ENCODE peak calls at places on chromosome X, in four cellular contexts. X, G, Z and A are unnamed samples.
A peak's percentile ranks its signal among the peaks of the same experiment; 100 is the strongest.

GRCh38 chrX:17160971-17161370 is 214.0 kb upstream of the NHS start:
- DNase-seq in X (no peak), G (no peak), Z (no peak), A (no peak)

GRCh38 chrX:125198546-125198945 is 121.1 kb upstream of the TEX13C start:
- DNase-seq in X (no peak), G (no peak), Z (no peak), A (no peak)

GRCh38 chrX:147736045-147736444 is 175.7 kb upstream of the FMR1 start:
- DNase-seq in X (no peak), G (no peak), Z (no peak), A (no peak)

GRCh38 chrX:57227691-57228090 is 58.8 kb upstream of the FAAH2 start:
- DNase-seq in X (peak; percentile 8), G (no peak), Z (no peak), A (no peak)

GRCh38 chrX:18173494-18174180 is 47.0 kb downstream of the BEND2 start:
- DNase-seq in X (no peak), G (peak; percentile 1), Z (no peak), A (no peak)

GRCh38 chrX:139204903-139205667 is 325.5 kb upstream of the F9 start:
- DNase-seq in X (no peak), G (no peak), Z (no peak), A (no peak)

GRCh38 chrX:148501121-148502066 is 977 bp downstream of the AFF2 start:
- DNase-seq in X (no peak), G (peak; percentile 1), Z (peak; percentile 14), A (no peak)

GRCh38 chrX:23813808-23814207 is 30.8 kb downstream of the SAT1 start:
- DNase-seq in X (no peak), G (no peak), Z (no peak), A (no peak)

GRCh38 chrX:108590496-108590895 is 145.9 kb downstream of the IRS4 start:
- DNase-seq in X (no peak), G (no peak), Z (no peak), A (no peak)

GRCh38 chrX:17411189-17411588 is 36.2 kb downstream of the NHS start:
- DNase-seq in X (no peak), G (no peak), Z (no peak), A (no peak)

GRCh38 chrX:150489359-150490015 is 78.9 kb upstream of the MTM1 start:
- DNase-seq in X (no peak), G (no peak), Z (no peak), A (no peak)

GRCh38 chrX:1534321-1535168 is 2.4 kb downstream of the P2RY8 start:
- DNase-seq in X (peak; percentile 31), G (no peak), Z (peak; percentile 44), A (no peak)

GRCh38 chrX:125131146-125131545 is 188.5 kb upstream of the TEX13C start:
- DNase-seq in X (no peak), G (no peak), Z (no peak), A (no peak)